ENCODE peak calls at places on chromosomes 2 and 18, in eight cellular contexts. F, I, R, J, S, D, W and P are unnamed samples.

GRCh38 chr18:58977223-58977622 is 112.5 kb downstream of the ZNF532 start:
- DNase-seq in W (no peak), J (no peak), S (peak), D (no peak), R (no peak), F (no peak), I (no peak), P (no peak)

GRCh38 chr2:202115385-202116060 is 42.5 kb downstream of the KIAA2012 start:
- DNase-seq in W (no peak), J (peak), I (no peak), F (no peak), S (peak), D (no peak), R (peak), P (no peak)

GRCh38 chr2:34912084-34912483 is 1313.0 kb upstream of the FAM98A start:
- DNase-seq in R (no peak), S (no peak), D (no peak), I (no peak), J (no peak), F (no peak), W (no peak), P (no peak)

GRCh38 chr18:48164096-48164475 is 233.6 kb upstream of the SMAD2 start:
- DNase-seq in I (no peak), F (no peak), S (no peak), J (no peak), R (no peak), W (no peak), D (no peak), P (no peak)

GRCh38 chr2:96340493-96341414 is 5.2 kb downstream of the NCAPH start:
- DNase-seq in W (no peak), F (no peak), I (no peak), S (peak), D (no peak), R (no peak), J (peak), P (no peak)

GRCh38 chr2:164675698-164676097 is 54.4 kb upstream of the GRB14 start:
- DNase-seq in I (no peak), S (no peak), D (no peak), W (no peak), F (no peak), J (no peak), R (no peak), P (no peak)

GRCh38 chr2:174080672-174081121 is 115.5 kb upstream of the SP3 start:
- DNase-seq in D (no peak), S (no peak), F (no peak), I (peak), J (no peak), W (no peak), R (no peak), P (no peak)

GRCh38 chr2:185337033-185337432 is 401.6 kb upstream of the FSIP2 start:
- DNase-seq in F (no peak), J (no peak), R (no peak), S (no peak), D (no peak), W (no peak), I (no peak), P (no peak)

GRCh38 chr2:12210016-12210933 is 463.8 kb downstream of the LPIN1 start:
- DNase-seq in D (no peak), I (no peak), F (no peak), W (no peak), S (no peak), J (no peak), R (no peak), P (no peak)

GRCh38 chr2:45134726-45135125 is 125.5 kb upstream of the SIX2 start:
- DNase-seq in J (no peak), I (peak), F (no peak), R (peak), S (peak), W (no peak), D (no peak), P (peak)